ENCODE peak calls at places on chromosomes 7 and 10, in nine cellular contexts. G is NCI-H1436; Y is anterior cingulate cortex; W is stimulated activated CD4-positive, alpha-beta T cell treated with anti-CD3 and anti-CD28 coated beads, Interleukin-1b, Interleukin-23, amount 100 ng/mL, for 24 hours; N is stomach; D is fibroblast of mammary gland; J is SJCRH30; R is coronary artery; P is upper lobe of right lung. K is an unnamed sample.

GRCh38 chr7:121328508-121329459 is at the start of gene WNT16:
- DNase-seq in G (no peak), Y (no peak), W (no peak), N (no peak), D (no peak), J (no peak), R (no peak), P (no peak), K (no peak)

GRCh38 chr10:53650794-53651193 is 878.2 kb upstream of the MBL2 start:
- DNase-seq in G (no peak), Y (no peak), W (no peak), N (no peak), D (no peak), J (no peak), R (no peak), P (no peak), K (no peak)

GRCh38 chr7:437293-438280 is 82.1 kb downstream of the PDGFA start:
- DNase-seq in G (no peak), Y (no peak), W (no peak), N (no peak), D (no peak), J (no peak), R (no peak), P (no peak), K (no peak)

GRCh38 chr7:75688200-75689136 is 50.3 kb downstream of the HIP1 start:
- DNase-seq in G (peak), Y (peak), W (no peak), N (no peak), D (no peak), J (peak), R (no peak), P (peak), K (no peak)

GRCh38 chr7:107318523-107319160 is 149.8 kb downstream of the HBP1 start:
- DNase-seq in G (no peak), Y (no peak), W (no peak), N (no peak), D (peak), J (no peak), R (no peak), P (no peak), K (peak)

GRCh38 chr10:26557641-26558014 is 119.5 kb downstream of the APBB1IP start:
- DNase-seq in G (no peak), Y (no peak), W (no peak), N (no peak), D (peak), J (no peak), R (no peak), P (no peak), K (peak)

GRCh38 chr10:99779335-99779734 is 3.1 kb upstream of the ABCC2 start:
- DNase-seq in G (no peak), Y (no peak), W (no peak), N (no peak), D (peak), J (peak), R (no peak), P (no peak), K (peak)

GRCh38 chr7:87199700-87200450 is 19.7 kb downstream of the TMEM243 start:
- DNase-seq in G (no peak), Y (no peak), W (no peak), N (no peak), D (no peak), J (no peak), R (no peak), P (no peak), K (no peak)

GRCh38 chr10:98006266-98006665 is 24.2 kb downstream of the CRTAC1 start:
- DNase-seq in G (no peak), Y (no peak), W (no peak), N (no peak), D (no peak), J (no peak), R (no peak), P (no peak), K (no peak)

GRCh38 chr7:7100432-7100849 is 81.9 kb upstream of the C1GALT1 start:
- DNase-seq in G (peak), Y (no peak), W (no peak), N (no peak), D (no peak), J (peak), R (no peak), P (no peak), K (peak)

GRCh38 chr10:133337079-133337725 is 506 bp upstream of the CALY start:
- DNase-seq in G (no peak), Y (no peak), W (no peak), N (no peak), D (no peak), J (no peak), R (no peak), P (no peak), K (no peak)

GRCh38 chr7:105760549-105761447 is 115.6 kb downstream of the ATXN7L1 start:
- DNase-seq in G (no peak), Y (no peak), W (no peak), N (no peak), D (peak), J (no peak), R (no peak), P (no peak), K (no peak)

GRCh38 chr7:120742370-120742769 is 115.6 kb downstream of the TSPAN12 start:
- DNase-seq in G (no peak), Y (no peak), W (no peak), N (no peak), D (no peak), J (peak), R (no peak), P (no peak), K (no peak)

GRCh38 chr7:18019562-18019961 is 8.1 kb downstream of the PRPS1L1 start:
- DNase-seq in G (no peak), Y (no peak), W (no peak), N (no peak), D (peak), J (no peak), R (no peak), P (no peak), K (peak)

GRCh38 chr7:51000956-51001355 is 218.3 kb upstream of the GRB10 start:
- DNase-seq in G (no peak), Y (no peak), W (no peak), N (no peak), D (no peak), J (peak), R (no peak), P (no peak), K (no peak)

GRCh38 chr10:43748560-43748959 is 99.9 kb upstream of the ZNF32 start:
- DNase-seq in G (no peak), Y (no peak), W (no peak), N (no peak), D (no peak), J (no peak), R (no peak), P (no peak), K (no peak)

GRCh38 chr7:82164813-82165212 is 278.8 kb downstream of the CACNA2D1 start:
- DNase-seq in G (no peak), Y (no peak), W (no peak), N (no peak), D (peak), J (peak), R (no peak), P (no peak), K (peak)

GRCh38 chr7:85261341-85261740 is 74.5 kb upstream of the SEMA3D start:
- DNase-seq in G (no peak), Y (no peak), W (no peak), N (no peak), D (peak), J (no peak), R (no peak), P (no peak), K (no peak)

GRCh38 chr7:113936535-113936934 is 17.7 kb upstream of the PPP1R3A start:
- DNase-seq in G (no peak), Y (no peak), W (no peak), N (no peak), D (no peak), J (no peak), R (no peak), P (no peak), K (no peak)

GRCh38 chr7:95264225-95264927 is 60.0 kb downstream of the PON1 start:
- DNase-seq in G (no peak), Y (no peak), W (no peak), N (no peak), D (peak), J (peak), R (no peak), P (no peak), K (peak)

GRCh38 chr7:73701357-73701995 is 18.0 kb downstream of the STX1A start:
- DNase-seq in G (no peak), Y (no peak), W (peak), N (no peak), D (peak), J (peak), R (no peak), P (no peak), K (peak)